ENCODE peak calls at places on chromosome 4, in six cellular contexts. One of them, this sample, is unnamed.

GRCh38 chr4:157271166-157271869 is 50.8 kb downstream of the GRIA2 start:
- DNase-seq in MM.1S: no peak
- DNase-seq in Peyer's patch: no peak
- DNase-seq in heart left ventricle: no peak
- DNase-seq in cardiac muscle cell: no peak
- DNase-seq in left ventricle myocardium inferior: no peak
- DNase-seq in this sample: peak; percentile 44

GRCh38 chr4:56995525-56995924 is 16.8 kb downstream of the POLR2B start:
- DNase-seq in MM.1S: no peak
- DNase-seq in Peyer's patch: no peak
- DNase-seq in heart left ventricle: peak; percentile 83
- DNase-seq in cardiac muscle cell: peak; percentile 98
- DNase-seq in left ventricle myocardium inferior: peak; percentile 69
- DNase-seq in this sample: no peak

GRCh38 chr4:185730387-185730786 is 81.6 kb downstream of the SORBS2 start:
- DNase-seq in MM.1S: peak; percentile 98
- DNase-seq in Peyer's patch: no peak
- DNase-seq in heart left ventricle: peak; percentile 39
- DNase-seq in cardiac muscle cell: peak; percentile 71
- DNase-seq in left ventricle myocardium inferior: no peak
- DNase-seq in this sample: no peak

GRCh38 chr4:85732124-85732523 is 257.2 kb downstream of the ARHGAP24 start:
- DNase-seq in MM.1S: no peak
- DNase-seq in Peyer's patch: no peak
- DNase-seq in heart left ventricle: no peak
- DNase-seq in cardiac muscle cell: no peak
- DNase-seq in left ventricle myocardium inferior: no peak
- DNase-seq in this sample: no peak

GRCh38 chr4:168877407-168877778 is 132.7 kb downstream of the CBR4 start:
- DNase-seq in MM.1S: no peak
- DNase-seq in Peyer's patch: no peak
- DNase-seq in heart left ventricle: no peak
- DNase-seq in cardiac muscle cell: no peak
- DNase-seq in left ventricle myocardium inferior: no peak
- DNase-seq in this sample: no peak

GRCh38 chr4:186622788-186623464 is 67.6 kb upstream of the MTNR1A start:
- DNase-seq in MM.1S: no peak
- DNase-seq in Peyer's patch: no peak
- DNase-seq in heart left ventricle: peak; percentile 38
- DNase-seq in cardiac muscle cell: peak; percentile 71
- DNase-seq in left ventricle myocardium inferior: no peak
- DNase-seq in this sample: no peak

GRCh38 chr4:145557720-145558119 is 61.5 kb upstream of the MMAA start:
- DNase-seq in MM.1S: peak; percentile 77
- DNase-seq in Peyer's patch: peak; percentile 18
- DNase-seq in heart left ventricle: peak; percentile 57
- DNase-seq in cardiac muscle cell: peak; percentile 83
- DNase-seq in left ventricle myocardium inferior: peak; percentile 41
- DNase-seq in this sample: no peak

GRCh38 chr4:77697860-77698599 is 92.4 kb downstream of the CXCL13 start:
- DNase-seq in MM.1S: no peak
- DNase-seq in Peyer's patch: no peak
- DNase-seq in heart left ventricle: no peak
- DNase-seq in cardiac muscle cell: peak; percentile 88
- DNase-seq in left ventricle myocardium inferior: no peak
- DNase-seq in this sample: peak; percentile 54

GRCh38 chr4:151117371-151117962 is 18.0 kb downstream of the RPS3A start:
- DNase-seq in MM.1S: peak; percentile 72
- DNase-seq in Peyer's patch: peak; percentile 42
- DNase-seq in heart left ventricle: no peak
- DNase-seq in cardiac muscle cell: peak; percentile 80
- DNase-seq in left ventricle myocardium inferior: peak; percentile 30
- DNase-seq in this sample: peak; percentile 29

GRCh38 chr4:6988016-6988715 is 55.0 kb upstream of the TADA2B start:
- DNase-seq in MM.1S: peak; percentile 69
- DNase-seq in Peyer's patch: no peak
- DNase-seq in heart left ventricle: no peak
- DNase-seq in cardiac muscle cell: no peak
- DNase-seq in left ventricle myocardium inferior: no peak
- DNase-seq in this sample: no peak

GRCh38 chr4:149279331-149279730 is 536.3 kb downstream of the IQCM start:
- DNase-seq in MM.1S: no peak
- DNase-seq in Peyer's patch: no peak
- DNase-seq in heart left ventricle: no peak
- DNase-seq in cardiac muscle cell: no peak
- DNase-seq in left ventricle myocardium inferior: no peak
- DNase-seq in this sample: no peak

GRCh38 chr4:13534344-13535063 is 9.8 kb downstream of the NKX3-2 start:
- DNase-seq in MM.1S: peak; percentile 4
- DNase-seq in Peyer's patch: no peak
- DNase-seq in heart left ventricle: no peak
- DNase-seq in cardiac muscle cell: no peak
- DNase-seq in left ventricle myocardium inferior: no peak
- DNase-seq in this sample: no peak

GRCh38 chr4:169058312-169058711 is 48.3 kb upstream of the CBR4 start:
- DNase-seq in MM.1S: no peak
- DNase-seq in Peyer's patch: no peak
- DNase-seq in heart left ventricle: peak; percentile 59
- DNase-seq in cardiac muscle cell: no peak
- DNase-seq in left ventricle myocardium inferior: peak; percentile 55
- DNase-seq in this sample: no peak

GRCh38 chr4:123418486-123418931 is 21.9 kb downstream of the SPRY1 start:
- DNase-seq in MM.1S: peak; percentile 94
- DNase-seq in Peyer's patch: no peak
- DNase-seq in heart left ventricle: no peak
- DNase-seq in cardiac muscle cell: peak; percentile 95
- DNase-seq in left ventricle myocardium inferior: no peak
- DNase-seq in this sample: peak; percentile 86

GRCh38 chr4:123423819-123424218 is 27.2 kb downstream of the SPRY1 start:
- DNase-seq in MM.1S: no peak
- DNase-seq in Peyer's patch: no peak
- DNase-seq in heart left ventricle: no peak
- DNase-seq in cardiac muscle cell: no peak
- DNase-seq in left ventricle myocardium inferior: no peak
- DNase-seq in this sample: no peak

GRCh38 chr4:123421227-123421941 is 24.8 kb downstream of the SPRY1 start:
- DNase-seq in MM.1S: no peak
- DNase-seq in Peyer's patch: no peak
- DNase-seq in heart left ventricle: no peak
- DNase-seq in cardiac muscle cell: peak; percentile 76
- DNase-seq in left ventricle myocardium inferior: no peak
- DNase-seq in this sample: no peak

GRCh38 chr4:123419885-123420743 is 23.5 kb downstream of the SPRY1 start:
- DNase-seq in MM.1S: no peak
- DNase-seq in Peyer's patch: no peak
- DNase-seq in heart left ventricle: no peak
- DNase-seq in cardiac muscle cell: no peak
- DNase-seq in left ventricle myocardium inferior: no peak
- DNase-seq in this sample: no peak

GRCh38 chr4:123421942-123422781 is 25.6 kb downstream of the SPRY1 start:
- DNase-seq in MM.1S: peak; percentile 66
- DNase-seq in Peyer's patch: no peak
- DNase-seq in heart left ventricle: no peak
- DNase-seq in cardiac muscle cell: no peak
- DNase-seq in left ventricle myocardium inferior: no peak
- DNase-seq in this sample: no peak
- H3K4me3 ChIP-seq in MM.1S: no peak overlapping the region
- H3K4me3 ChIP-seq in Peyer's patch: no peak overlapping the region
- H3K4me3 ChIP-seq in heart left ventricle: peak overlapping the region; percentile 11
- H3K4me3 ChIP-seq in cardiac muscle cell: no peak overlapping the region
- H3K4me3 ChIP-seq in left ventricle myocardium inferior: peak overlapping the region; percentile 31
- H3K4me3 ChIP-seq in this sample: no peak overlapping the region

DNA sequence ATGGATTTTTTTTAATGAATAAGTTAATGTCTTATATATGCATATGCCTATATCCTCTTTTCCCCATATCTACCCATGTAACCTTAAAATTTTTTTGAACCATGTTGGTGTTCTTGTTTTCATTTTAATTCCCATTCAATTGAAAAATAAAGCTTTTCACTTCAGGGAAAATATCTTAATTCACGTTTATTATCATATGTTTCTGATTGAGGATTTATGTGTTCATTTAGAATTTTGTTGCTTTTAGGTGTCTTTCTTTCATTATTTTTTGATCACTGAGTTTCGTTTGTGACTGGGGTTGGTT is 29.1 kb downstream of the HADH start:
- DNase-seq in MM.1S: no peak
- DNase-seq in Peyer's patch: no peak
- DNase-seq in heart left ventricle: no peak
- DNase-seq in cardiac muscle cell: no peak
- DNase-seq in left ventricle myocardium inferior: no peak
- DNase-seq in this sample: no peak
- H3K36me3 ChIP-seq in MM.1S: peaks cover 6% of the 10 kb centered on the region
- H3K36me3 ChIP-seq in Peyer's patch: peaks cover 61% of the 10 kb centered on the region
- H3K36me3 ChIP-seq in heart left ventricle: peaks cover 82% of the 10 kb centered on the region
- H3K36me3 ChIP-seq in cardiac muscle cell: peaks cover 21% of the 10 kb centered on the region
- H3K36me3 ChIP-seq in left ventricle myocardium inferior: peaks cover 74% of the 10 kb centered on the region
- H3K36me3 ChIP-seq in this sample: no peaks in the 10 kb centered on the region

GRCh38 chr4:114036426-114036825 is 57.0 kb upstream of the ARSJ start:
- DNase-seq in MM.1S: no peak
- DNase-seq in Peyer's patch: no peak
- DNase-seq in heart left ventricle: no peak
- DNase-seq in cardiac muscle cell: no peak
- DNase-seq in left ventricle myocardium inferior: no peak
- DNase-seq in this sample: no peak

GRCh38 chr4:114037981-114038380 is 58.5 kb upstream of the ARSJ start:
- DNase-seq in MM.1S: no peak
- DNase-seq in Peyer's patch: no peak
- DNase-seq in heart left ventricle: no peak
- DNase-seq in cardiac muscle cell: no peak
- DNase-seq in left ventricle myocardium inferior: no peak
- DNase-seq in this sample: no peak

GRCh38 chr4:114034189-114034588 is 54.7 kb upstream of the ARSJ start:
- DNase-seq in MM.1S: no peak
- DNase-seq in Peyer's patch: no peak
- DNase-seq in heart left ventricle: no peak
- DNase-seq in cardiac muscle cell: no peak
- DNase-seq in left ventricle myocardium inferior: no peak
- DNase-seq in this sample: no peak

GRCh38 chr4:114038762-114039392 is 59.4 kb upstream of the ARSJ start:
- DNase-seq in MM.1S: no peak
- DNase-seq in Peyer's patch: no peak
- DNase-seq in heart left ventricle: no peak
- DNase-seq in cardiac muscle cell: no peak
- DNase-seq in left ventricle myocardium inferior: no peak
- DNase-seq in this sample: no peak

DNA sequence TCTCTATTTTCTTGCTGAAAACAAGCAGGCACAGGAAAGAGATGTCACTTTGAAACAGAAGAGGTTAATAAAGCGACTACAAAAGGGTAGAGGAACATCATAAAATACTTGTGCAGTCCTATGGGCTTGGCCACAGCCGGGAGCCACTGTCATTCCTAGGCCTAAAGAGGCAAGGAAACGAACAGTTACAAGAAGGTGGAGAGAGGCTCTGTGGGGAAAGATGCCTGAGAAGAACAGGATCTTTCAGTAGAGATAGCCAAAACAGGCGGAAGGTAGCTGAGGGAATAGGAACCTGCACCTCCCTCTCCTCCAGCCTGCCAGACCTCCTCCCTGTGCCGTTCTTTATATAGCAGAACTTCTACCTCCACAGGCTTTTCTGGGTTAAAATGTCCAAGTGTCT is 57.4 kb upstream of the ARSJ start:
- DNase-seq in MM.1S: no peak
- DNase-seq in Peyer's patch: no peak
- DNase-seq in heart left ventricle: no peak
- DNase-seq in cardiac muscle cell: no peak
- DNase-seq in left ventricle myocardium inferior: no peak
- DNase-seq in this sample: no peak
- TF ChIP-seq CTCF in MM.1S: no peak
- TF ChIP-seq CTCF in Peyer's patch: no peak
- TF ChIP-seq CTCF in heart left ventricle: no peak
- TF ChIP-seq CTCF in cardiac muscle cell: no peak
- TF ChIP-seq CTCF in left ventricle myocardium inferior: no peak
- TF ChIP-seq CTCF in this sample: no peak

GRCh38 chr4:40662962-40663604 is 33.4 kb upstream of the RBM47 start:
- DNase-seq in MM.1S: no peak
- DNase-seq in Peyer's patch: no peak
- DNase-seq in heart left ventricle: no peak
- DNase-seq in cardiac muscle cell: peak; percentile 41
- DNase-seq in left ventricle myocardium inferior: no peak
- DNase-seq in this sample: peak; percentile 75
- H3K4me3 ChIP-seq in MM.1S: no peak overlapping the region
- H3K4me3 ChIP-seq in Peyer's patch: no peak overlapping the region
- H3K4me3 ChIP-seq in heart left ventricle: no peak overlapping the region
- H3K4me3 ChIP-seq in cardiac muscle cell: no peak overlapping the region
- H3K4me3 ChIP-seq in left ventricle myocardium inferior: no peak overlapping the region
- H3K4me3 ChIP-seq in this sample: peak overlapping the region; percentile 0